ENCODE peak calls at places on chromosomes 2 and 18, in five cellular contexts. A is IMR-90, T is neuronal stem cell, D is mesenchymal stem cell, H is trophoblast cell. Q is an unnamed sample. For H3K4me1, the result is how much of the 10 kb centered on the place peaks cover.

GRCh38 chr18:27223570-27224340 is 38.6 kb upstream of the CHST9 start:
- DNase-seq in A (no peak), T (no peak), D (no peak), H (peak), Q (peak)

GRCh38 chr18:60675801-60676200 is 303.2 kb upstream of the MC4R start:
- DNase-seq in A (no peak), T (no peak), D (no peak), H (no peak), Q (no peak)

GRCh38 chr2:215749092-215749957 is 264.0 kb downstream of the MREG start:
- DNase-seq in A (peak), T (no peak), D (peak), H (peak), Q (no peak)

GRCh38 chr2:74387346-74387745 is 7.2 kb upstream of the DCTN1 start:
- DNase-seq in A (peak), T (no peak), D (peak), H (no peak), Q (no peak)

GRCh38 chr2:11073791-11074190 is 81.5 kb upstream of the SLC66A3 start:
- DNase-seq in A (peak), T (no peak), D (peak), H (no peak), Q (no peak)

GRCh38 chr2:196277002-196277401 is 105.6 kb upstream of the STK17B start:
- DNase-seq in A (peak), T (no peak), D (peak), H (peak), Q (no peak)

GRCh38 chr2:228527481-228527880 is 346.0 kb upstream of the SPHKAP start:
- DNase-seq in A (peak), T (no peak), D (no peak), H (no peak), Q (no peak)

GRCh38 chr2:45311559-45311958 is 299.5 kb downstream of the SRBD1 start:
- DNase-seq in A (no peak), T (no peak), D (peak), H (no peak), Q (no peak)

GRCh38 chr2:222884114-222884764 is 23.4 kb downstream of the ACSL3 start:
- DNase-seq in A (no peak), T (no peak), D (peak), H (peak), Q (no peak)

GRCh38 chr2:183740241-183740640 is 616.0 kb downstream of the NUP35 start:
- DNase-seq in A (no peak), T (no peak), D (no peak), H (peak), Q (no peak)

GRCh38 chr2:81650048-81650971 is 1345.8 kb upstream of the LRRTM1 start:
- DNase-seq in A (peak), T (no peak), D (peak), H (peak), Q (no peak)

GRCh38 chr2:58734365-58734764 is 493.2 kb upstream of the FANCL start:
- DNase-seq in A (peak), T (no peak), D (peak), H (peak), Q (no peak)

DNA sequence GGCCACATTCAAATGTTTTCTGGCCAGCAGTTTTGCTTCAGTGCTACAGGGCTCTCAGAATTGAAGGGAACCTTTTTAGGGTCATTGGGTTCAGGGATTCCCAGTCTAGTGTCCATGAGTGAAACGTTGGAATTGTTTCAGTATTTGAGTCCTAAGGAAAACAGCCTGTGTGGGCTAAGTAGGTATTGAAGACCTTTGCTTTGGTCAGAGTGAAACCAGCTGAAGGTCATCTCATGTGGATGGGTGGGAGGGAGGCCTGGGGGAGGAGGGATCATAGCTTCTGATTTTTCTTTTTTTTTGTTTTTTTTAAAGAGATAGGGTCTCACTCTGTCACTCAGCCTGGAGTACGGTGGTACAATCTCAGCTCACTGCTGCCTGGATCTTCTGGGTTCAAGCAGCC is 20.2 kb downstream of the B3GNT2 start:
- DNase-seq in A (no peak), T (no peak), D (peak), H (no peak), Q (no peak)
- H3K27ac ChIP-seq in A (no peak), T (no peak), D (no peak), H (peak), Q (no peak)

GRCh38 chr2:85133751-85134254 is 611 bp downstream of the TCF7L1 start:
- DNase-seq in A (peak), T (peak), D (peak), H (peak), Q (no peak)
- H3K14ac ChIP-seq in A (peak), T (peak), D (no peak), H (peak), Q (peak)

GRCh38 chr2:98025481-98026037 is 29.8 kb upstream of the TMEM131 start:
- DNase-seq in A (no peak), T (no peak), D (no peak), H (no peak), Q (no peak)
- H3K4me1 ChIP-seq in A (under half), T (under half), D (under half), H (under half), Q (under half)

GRCh38 chr2:174586896-174587295 is 10.7 kb downstream of the WIPF1 start:
- DNase-seq in A (peak), T (no peak), D (no peak), H (peak), Q (no peak)
- H3K27ac ChIP-seq in A (no peak), T (no peak), D (no peak), H (peak), Q (no peak)